ENCODE peak calls at places on chromosomes 12 and 14, in four cellular contexts. S, D, Y and A are unnamed samples. For H3K4me1, the result is how much of the 10 kb centered on the place peaks cover.

GRCh38 chr12:101939856-101940265 is 62.5 kb downstream of the DRAM1 start:
- DNase-seq in S (no peak), Y (no peak), D (no peak), A (no peak)

GRCh38 chr12:34526946-34527345 is 504.6 kb downstream of the ALG10 start:
- DNase-seq in D (no peak), S (no peak), Y (no peak), A (no peak)

GRCh38 chr14:52076334-52076733 is 7.5 kb upstream of the NID2 start:
- DNase-seq in Y (no peak), D (no peak), S (no peak), A (peak)

GRCh38 chr12:88298761-88299242 is 156.7 kb downstream of the TMTC3 start:
- DNase-seq in S (no peak), Y (no peak), D (no peak), A (no peak)

GRCh38 chr14:75393794-75394193 is 34.0 kb upstream of the JDP2 start:
- DNase-seq in D (no peak), Y (no peak), S (no peak), A (no peak)

GRCh38 chr12:133180669-133181068 is 626 bp upstream of the ZNF268 start:
- DNase-seq in S (no peak), D (no peak), Y (no peak), A (no peak)

GRCh38 chr14:102085503-102085902 is 1.3 kb downstream of the HSP90AA1 start:
- DNase-seq in Y (no peak), S (no peak), D (peak), A (no peak)

GRCh38 chr14:57854571-57854970 is 11.3 kb downstream of the SLC35F4 start:
- DNase-seq in Y (no peak), D (no peak), S (no peak), A (no peak)

GRCh38 chr12:84585996-84586395 is 326.6 kb downstream of the SLC6A15 start:
- DNase-seq in S (no peak), D (no peak), Y (no peak), A (no peak)

GRCh38 chr12:66879392-66879791 is 200.5 kb upstream of the GRIP1 start:
- DNase-seq in S (no peak), Y (no peak), D (no peak), A (no peak)

GRCh38 chr14:103456167-103456835 is 66.3 kb downstream of the CKB start:
- DNase-seq in D (no peak), Y (no peak), S (no peak), A (no peak)

GRCh38 chr14:104087505-104087904 is 2.0 kb downstream of the ASPG start:
- DNase-seq in D (peak), Y (no peak), S (peak), A (no peak)

GRCh38 chr12:67193705-67194104 is 75.5 kb upstream of the CAND1 start:
- DNase-seq in S (no peak), D (no peak), Y (no peak), A (no peak)

GRCh38 chr12:76470028-76470939 is 89.3 kb downstream of the OSBPL8 start:
- DNase-seq in S (no peak), D (no peak), Y (no peak), A (peak)

GRCh38 chr12:19978193-19978592 is 390.1 kb upstream of the PDE3A start:
- DNase-seq in Y (no peak), S (no peak), D (no peak), A (no peak)

GRCh38 chr12:122880155-122880605 is 15.7 kb downstream of the VPS37B start:
- DNase-seq in Y (no peak), S (no peak), D (no peak), A (no peak)
- H3K4me1 ChIP-seq in Y (under half), S (under half), D (half or more), A (under half)

DNA sequence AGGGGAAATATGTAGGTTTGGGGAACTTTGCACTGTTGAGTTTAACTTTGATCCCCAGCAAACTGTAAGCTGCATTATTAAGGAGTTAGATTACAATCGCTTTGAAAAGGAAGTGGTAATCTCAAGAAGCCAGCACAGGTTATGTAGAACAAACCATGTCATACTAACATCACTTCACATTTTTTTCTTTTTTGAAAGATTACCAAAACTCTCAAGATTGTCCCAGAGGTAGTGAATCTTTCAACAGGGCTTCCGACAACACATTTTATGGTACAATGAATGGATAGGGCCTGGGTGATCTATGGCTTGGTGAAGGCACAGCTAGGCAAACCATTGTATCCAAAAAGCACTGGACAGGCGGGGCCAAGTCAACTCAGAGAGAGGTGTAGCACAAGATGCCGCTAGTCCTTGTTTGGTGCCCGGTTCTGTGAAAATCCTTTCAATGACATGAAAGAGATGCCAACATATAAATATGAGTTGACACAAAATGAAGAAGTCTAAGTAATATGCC is 24.3 kb upstream of the PARP11 start:
- DNase-seq in D (no peak), Y (no peak), S (no peak), A (no peak)
- H3K4me3 ChIP-seq in D (no peak), Y (no peak), S (no peak), A (no peak)

GRCh38 chr14:105866841-105867321 is 340.5 kb downstream of the TMEM121 start:
- DNase-seq in D (no peak), Y (no peak), S (no peak), A (peak)
- H3K4me1 ChIP-seq in D (under half), Y (under half), S (under half), A (under half)

DNA sequence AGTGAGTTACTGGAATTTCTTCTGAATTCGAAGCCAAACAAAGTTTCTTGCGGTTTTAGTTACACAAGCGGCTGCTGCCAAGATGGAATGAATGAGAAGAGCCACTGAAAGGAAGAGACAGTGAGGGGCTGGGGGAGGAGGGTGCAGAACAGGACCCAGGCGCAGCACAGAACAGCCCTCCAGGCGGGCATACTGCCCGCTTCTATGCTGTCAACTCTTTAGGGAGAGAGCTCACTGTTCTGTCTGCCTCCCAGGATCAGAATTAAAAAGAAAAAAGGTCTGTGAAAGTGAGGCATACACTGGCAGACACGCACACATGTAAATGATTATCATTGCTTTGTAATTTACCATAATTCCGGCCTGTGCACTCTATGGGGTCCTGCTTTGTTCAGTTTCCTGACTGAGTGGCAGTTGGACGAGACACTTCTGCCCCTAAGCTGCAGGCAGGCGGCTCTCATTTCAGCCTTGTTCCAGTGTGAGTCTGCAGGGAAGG is 231.6 kb downstream of the CACNA1C start:
- DNase-seq in S (no peak), Y (no peak), D (peak), A (no peak)
- H3K4me3 ChIP-seq in S (no peak), Y (no peak), D (no peak), A (peak)

GRCh38 chr14:93110856-93111419 is 4.8 kb downstream of the ITPK1 start:
- DNase-seq in D (no peak), S (no peak), Y (no peak), A (no peak)

GRCh38 chr14:93113678-93114067 is 2.1 kb downstream of the ITPK1 start:
- DNase-seq in D (no peak), S (no peak), Y (no peak), A (no peak)

GRCh38 chr14:93114068-93114710 is 1.5 kb downstream of the ITPK1 start:
- DNase-seq in Y (no peak), D (no peak), S (no peak), A (no peak)

GRCh38 chr14:93114713-93115068 is 1.0 kb downstream of the ITPK1 start:
- DNase-seq in Y (no peak), D (no peak), S (peak), A (no peak)

GRCh38 chr14:93112891-93113677 is 2.6 kb downstream of the ITPK1 start:
- DNase-seq in Y (peak), D (peak), S (no peak), A (peak)
- H3K4me1 ChIP-seq in Y (under half), D (under half), S (under half), A (under half)

GRCh38 chr12:55925371-55925770 is 2.3 kb downstream of the PYM1 start:
- DNase-seq in Y (no peak), S (no peak), D (no peak), A (no peak)
- H3K4me3 ChIP-seq in Y (no peak), S (no peak), D (no peak), A (no peak)

GRCh38 chr12:111429760-111430417 is 24.2 kb downstream of the SH2B3 start:
- DNase-seq in Y (no peak), S (peak), D (no peak), A (no peak)

GRCh38 chr12:111430418-111431353 is 25.0 kb downstream of the SH2B3 start:
- DNase-seq in S (peak), Y (no peak), D (no peak), A (no peak)

GRCh38 chr12:111428728-111429175 is 23.0 kb downstream of the SH2B3 start:
- DNase-seq in Y (no peak), D (peak), S (peak), A (no peak)

GRCh38 chr12:111434049-111434448 is 28.3 kb downstream of the SH2B3 start:
- DNase-seq in Y (no peak), S (no peak), D (no peak), A (no peak)

DNA sequence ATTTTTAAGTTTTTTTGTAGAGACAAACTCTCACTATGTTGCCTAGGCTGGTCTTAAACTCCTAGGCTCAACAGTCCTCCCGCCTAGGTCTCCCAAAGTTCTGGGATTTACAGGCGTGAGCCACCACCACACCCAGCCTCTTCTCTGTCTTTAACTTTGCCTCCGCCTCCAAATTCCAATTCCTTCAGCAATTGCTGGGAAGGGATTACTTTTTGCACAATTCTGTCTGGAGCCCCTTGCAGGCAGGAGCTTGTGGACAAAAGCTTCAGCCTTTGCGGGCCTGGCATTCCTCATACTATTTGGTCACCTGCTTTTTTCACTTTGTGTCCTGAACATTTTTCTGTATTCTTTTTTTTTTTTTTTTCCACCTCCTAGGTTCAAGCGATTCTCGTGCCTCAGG is 26.0 kb downstream of the SH2B3 start:
- DNase-seq in Y (no peak), S (no peak), D (no peak), A (no peak)
- H3K4me1 ChIP-seq in Y (under half), S (half or more), D (half or more), A (half or more)